ENCODE peak calls at places on chromosomes 7 and 10, in eight cellular contexts. F is BJ; M is CD8-positive, alpha-beta T cell; E is left lung; J is HFF-Myc; H is SK-N-SH; R is heart right ventricle; S is fibroblast of lung. T is an unnamed sample.

GRCh38 chr10:76583711-76584161 is 1053.9 kb downstream of the KCNMA1 start:
- DNase-seq in F (peak; percentile 79), M (no peak), E (no peak), J (peak; percentile 26), H (no peak), R (no peak), S (peak; percentile 82), T (peak; percentile 94)

GRCh38 chr7:127362364-127363027 is 30.0 kb downstream of the ZNF800 start:
- DNase-seq in F (no peak), M (no peak), E (no peak), J (no peak), H (no peak), R (no peak), S (no peak), T (no peak)

GRCh38 chr7:91046322-91047088 is 217.7 kb upstream of the FZD1 start:
- DNase-seq in F (peak; percentile 17), M (no peak), E (no peak), J (no peak), H (no peak), R (no peak), S (peak; percentile 44), T (no peak)

GRCh38 chr10:88991161-88991899 is 732 bp downstream of the FAS start:
- DNase-seq in F (no peak), M (peak; percentile 50), E (peak; percentile 92), J (no peak), H (peak; percentile 74), R (peak; percentile 78), S (peak; percentile 79), T (no peak)

GRCh38 chr10:784377-784758 is 94.9 kb upstream of the DIP2C start:
- DNase-seq in F (no peak), M (no peak), E (peak; percentile 68), J (no peak), H (no peak), R (no peak), S (no peak), T (no peak)

GRCh38 chr7:151020231-151020630 is 4.1 kb downstream of the ATG9B start:
- DNase-seq in F (no peak), M (no peak), E (no peak), J (no peak), H (no peak), R (no peak), S (no peak), T (no peak)

GRCh38 chr10:25766213-25766612 is 167.8 kb upstream of the MYO3A start:
- DNase-seq in F (no peak), M (no peak), E (no peak), J (no peak), H (no peak), R (no peak), S (no peak), T (no peak)

GRCh38 chr7:68955656-68956055 is 642.6 kb upstream of the AUTS2 start:
- DNase-seq in F (no peak), M (no peak), E (no peak), J (no peak), H (no peak), R (no peak), S (no peak), T (no peak)

GRCh38 chr7:142703655-142704310 is 45.5 kb upstream of the PRSS1 start:
- DNase-seq in F (no peak), M (no peak), E (no peak), J (no peak), H (no peak), R (no peak), S (no peak), T (no peak)

GRCh38 chr10:14438057-14438456 is 107.3 kb upstream of the FRMD4A start:
- DNase-seq in F (no peak), M (no peak), E (no peak), J (no peak), H (no peak), R (no peak), S (no peak), T (no peak)

GRCh38 chr7:142355328-142355727 is 97.5 kb upstream of the PRSS58 start:
- DNase-seq in F (no peak), M (no peak), E (no peak), J (no peak), H (no peak), R (no peak), S (no peak), T (peak; percentile 19)

GRCh38 chr7:117186218-117186617 is 136.6 kb downstream of the WNT2 start:
- DNase-seq in F (no peak), M (no peak), E (no peak), J (no peak), H (no peak), R (no peak), S (peak; percentile 14), T (no peak)

GRCh38 chr10:93224005-93224779 is 150.5 kb downstream of the CYP26A1 start:
- DNase-seq in F (no peak), M (no peak), E (no peak), J (no peak), H (no peak), R (no peak), S (no peak), T (no peak)

GRCh38 chr10:106981461-106981850 is 183.1 kb downstream of the SORCS1 start:
- DNase-seq in F (no peak), M (no peak), E (no peak), J (no peak), H (no peak), R (no peak), S (no peak), T (no peak)

GRCh38 chr10:17161788-17162187 is 32.2 kb upstream of the CUBN start:
- DNase-seq in F (no peak), M (no peak), E (no peak), J (no peak), H (no peak), R (no peak), S (no peak), T (no peak)

GRCh38 chr7:31939076-31939475 is 131.1 kb downstream of the PDE1C start:
- DNase-seq in F (no peak), M (no peak), E (no peak), J (no peak), H (no peak), R (no peak), S (no peak), T (no peak)

GRCh38 chr10:59360605-59361515 is 1.5 kb downstream of the FAM13C start:
- DNase-seq in F (no peak), M (no peak), E (no peak), J (no peak), H (no peak), R (no peak), S (no peak), T (no peak)
- H3K4me3 ChIP-seq in F (no peak overlapping the region), M (no peak overlapping the region), E (peak overlapping the region; percentile 24), J (no peak overlapping the region), H (peak overlapping the region; percentile 66), R (peak overlapping the region; percentile 77), S (no peak overlapping the region), T (no peak overlapping the region)

GRCh38 chr10:62027841-62028501 is 126.5 kb downstream of the ARID5B start:
- DNase-seq in F (no peak), M (no peak), E (no peak), J (no peak), H (no peak), R (no peak), S (peak; percentile 46), T (no peak)
- TF ChIP-seq CTCF in F (no peak), M (no peak), E (no peak), J (no peak), H (no peak), R (no peak), S (no peak), T (no peak)

DNA sequence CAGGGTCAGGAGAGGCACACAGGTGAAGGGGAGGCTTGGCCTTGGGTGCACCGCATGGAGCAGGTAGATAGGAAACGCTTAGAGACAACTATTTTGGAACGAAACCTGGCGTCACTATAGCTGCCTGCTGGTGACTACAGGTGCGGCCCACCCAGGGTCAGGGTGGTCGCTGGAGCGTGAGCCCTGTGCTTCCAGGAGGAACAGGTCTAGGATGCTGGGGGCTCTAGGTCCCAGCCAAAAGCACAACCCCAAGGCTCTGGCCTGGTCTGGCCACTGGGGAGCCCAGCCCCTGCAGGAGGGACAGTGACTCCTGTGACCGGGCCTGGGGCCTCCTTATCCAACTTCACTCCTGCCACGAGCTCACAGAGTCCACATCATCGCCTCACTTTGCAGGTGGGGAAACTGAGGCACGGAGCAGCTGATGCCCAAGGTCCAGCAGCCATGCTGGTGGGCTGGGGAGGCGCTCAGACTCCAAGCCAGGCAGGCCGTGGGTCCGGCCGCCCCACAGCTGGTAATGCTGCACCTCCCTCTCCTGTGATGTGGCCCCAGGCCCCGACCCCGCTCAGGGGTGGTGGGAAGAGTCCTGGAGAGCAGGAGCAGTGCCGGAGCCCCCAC is 9.0 kb downstream of the LFNG start:
- DNase-seq in F (no peak), M (no peak), E (peak; percentile 81), J (no peak), H (no peak), R (peak; percentile 20), S (no peak), T (no peak)
- H3K4me3 ChIP-seq in F (no peak overlapping the region), M (peak overlapping the region; percentile 63), E (no peak overlapping the region), J (no peak overlapping the region), H (no peak overlapping the region), R (no peak overlapping the region), S (no peak overlapping the region), T (no peak overlapping the region)

GRCh38 chr7:157635148-157635500 is 298.3 kb downstream of the DNAJB6 start:
- DNase-seq in F (no peak), M (no peak), E (no peak), J (no peak), H (no peak), R (no peak), S (no peak), T (no peak)

GRCh38 chr7:157633465-157634185 is 296.8 kb downstream of the DNAJB6 start:
- DNase-seq in F (no peak), M (no peak), E (no peak), J (no peak), H (no peak), R (no peak), S (no peak), T (no peak)

GRCh38 chr7:157637216-157637954 is 300.6 kb downstream of the DNAJB6 start:
- DNase-seq in F (no peak), M (no peak), E (no peak), J (no peak), H (no peak), R (no peak), S (no peak), T (no peak)

GRCh38 chr7:157634401-157635147 is 297.8 kb downstream of the DNAJB6 start:
- DNase-seq in F (no peak), M (no peak), E (no peak), J (no peak), H (no peak), R (no peak), S (no peak), T (no peak)

GRCh38 chr7:157635669-157636068 is 298.9 kb downstream of the DNAJB6 start:
- DNase-seq in F (no peak), M (no peak), E (no peak), J (no peak), H (no peak), R (no peak), S (no peak), T (no peak)
- TF ChIP-seq CTCF in F (no peak), M (no peak), E (no peak), J (no peak), H (no peak), R (no peak), S (no peak), T (no peak)

DNA sequence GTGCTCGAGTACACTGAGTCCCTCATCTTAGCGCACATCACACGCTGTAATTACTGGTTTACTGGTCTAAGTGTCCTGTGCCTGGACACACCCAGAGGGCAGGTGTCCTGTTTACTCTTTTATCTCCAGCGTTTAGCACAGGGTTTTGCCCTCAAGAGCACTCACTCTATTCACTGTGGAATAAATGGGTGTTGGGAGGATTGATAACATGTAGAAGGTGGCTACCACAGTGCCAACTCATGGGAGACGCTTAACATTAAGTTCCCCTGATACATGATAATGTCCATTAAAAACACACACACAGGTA is 96.1 kb upstream of the EFCAB10 start:
- DNase-seq in F (no peak), M (no peak), E (no peak), J (no peak), H (no peak), R (no peak), S (no peak), T (no peak)
- H3K4me3 ChIP-seq in F (no peak overlapping the region), M (no peak overlapping the region), E (no peak overlapping the region), J (no peak overlapping the region), H (no peak overlapping the region), R (no peak overlapping the region), S (no peak overlapping the region), T (no peak overlapping the region)

T was measured in AG04449.